ENCODE peak calls at places on chromosomes 5 and 9, in four cellular contexts. One of them, this sample, is unnamed.

GRCh38 chr9:111645806-111646205 is 14.7 kb downstream of the DNAJC25 start:
- DNase-seq in upper lobe of right lung: no peak
- DNase-seq in CD4-positive, CD25-positive, alpha-beta regulatory T cell: no peak
- DNase-seq in activated CD8-positive, alpha-beta T cell treated with anti-CD3 and anti-CD28 coated beads for 36 hours: no peak
- DNase-seq in this sample: no peak

GRCh38 chr9:116144038-116144437 is 9.6 kb upstream of the PAPPA start:
- DNase-seq in upper lobe of right lung: no peak
- DNase-seq in CD4-positive, CD25-positive, alpha-beta regulatory T cell: no peak
- DNase-seq in activated CD8-positive, alpha-beta T cell treated with anti-CD3 and anti-CD28 coated beads for 36 hours: no peak
- DNase-seq in this sample: no peak

GRCh38 chr9:38424918-38425317 is 664 bp upstream of the IGFBPL1 start:
- DNase-seq in upper lobe of right lung: no peak
- DNase-seq in CD4-positive, CD25-positive, alpha-beta regulatory T cell: no peak
- DNase-seq in activated CD8-positive, alpha-beta T cell treated with anti-CD3 and anti-CD28 coated beads for 36 hours: no peak
- DNase-seq in this sample: no peak

GRCh38 chr5:174323878-174324281 is 278.4 kb downstream of the NSG2 start:
- DNase-seq in upper lobe of right lung: no peak
- DNase-seq in CD4-positive, CD25-positive, alpha-beta regulatory T cell: no peak
- DNase-seq in activated CD8-positive, alpha-beta T cell treated with anti-CD3 and anti-CD28 coated beads for 36 hours: peak
- DNase-seq in this sample: no peak

GRCh38 chr9:70602364-70603019 is 188.0 kb upstream of the KLF9 start:
- DNase-seq in upper lobe of right lung: no peak
- DNase-seq in CD4-positive, CD25-positive, alpha-beta regulatory T cell: peak
- DNase-seq in activated CD8-positive, alpha-beta T cell treated with anti-CD3 and anti-CD28 coated beads for 36 hours: peak
- DNase-seq in this sample: peak

GRCh38 chr5:87154191-87154590 is 113.5 kb upstream of the RASA1 start:
- DNase-seq in upper lobe of right lung: no peak
- DNase-seq in CD4-positive, CD25-positive, alpha-beta regulatory T cell: no peak
- DNase-seq in activated CD8-positive, alpha-beta T cell treated with anti-CD3 and anti-CD28 coated beads for 36 hours: no peak
- DNase-seq in this sample: no peak

GRCh38 chr9:134538856-134539562 is 102.6 kb upstream of the COL5A1 start:
- DNase-seq in upper lobe of right lung: no peak
- DNase-seq in CD4-positive, CD25-positive, alpha-beta regulatory T cell: no peak
- DNase-seq in activated CD8-positive, alpha-beta T cell treated with anti-CD3 and anti-CD28 coated beads for 36 hours: no peak
- DNase-seq in this sample: no peak

GRCh38 chr9:117411547-117411946 is 3.3 kb downstream of the ASTN2 start:
- DNase-seq in upper lobe of right lung: no peak
- DNase-seq in CD4-positive, CD25-positive, alpha-beta regulatory T cell: no peak
- DNase-seq in activated CD8-positive, alpha-beta T cell treated with anti-CD3 and anti-CD28 coated beads for 36 hours: peak
- DNase-seq in this sample: no peak

GRCh38 chr9:5869315-5870019 is 21.2 kb upstream of the MLANA start:
- DNase-seq in upper lobe of right lung: no peak
- DNase-seq in CD4-positive, CD25-positive, alpha-beta regulatory T cell: no peak
- DNase-seq in activated CD8-positive, alpha-beta T cell treated with anti-CD3 and anti-CD28 coated beads for 36 hours: peak
- DNase-seq in this sample: no peak

GRCh38 chr5:174177976-174178600 is 132.6 kb downstream of the NSG2 start:
- DNase-seq in upper lobe of right lung: no peak
- DNase-seq in CD4-positive, CD25-positive, alpha-beta regulatory T cell: no peak
- DNase-seq in activated CD8-positive, alpha-beta T cell treated with anti-CD3 and anti-CD28 coated beads for 36 hours: no peak
- DNase-seq in this sample: no peak

GRCh38 chr9:128972956-128973355 is 25.5 kb downstream of the NUP188 start:
- DNase-seq in upper lobe of right lung: no peak
- DNase-seq in CD4-positive, CD25-positive, alpha-beta regulatory T cell: no peak
- DNase-seq in activated CD8-positive, alpha-beta T cell treated with anti-CD3 and anti-CD28 coated beads for 36 hours: no peak
- DNase-seq in this sample: no peak

GRCh38 chr5:72498284-72498683 is 8.9 kb downstream of the ZNF366 start:
- DNase-seq in upper lobe of right lung: no peak
- DNase-seq in CD4-positive, CD25-positive, alpha-beta regulatory T cell: no peak
- DNase-seq in activated CD8-positive, alpha-beta T cell treated with anti-CD3 and anti-CD28 coated beads for 36 hours: no peak
- DNase-seq in this sample: no peak

This sample was measured in B cell.